ENCODE peak calls at places on chromosome 6, in eight cellular contexts. One of them, this sample, is unnamed. For H3K9me3, the result is how much of the 10 kb centered on the place peaks cover.

GRCh38 chr6:121619013-121619412 is 183.6 kb downstream of the GJA1 start:
- DNase-seq in effector memory CD4-positive, alpha-beta T cell: no peak
- DNase-seq in heart left ventricle: no peak
- DNase-seq in gastrocnemius medialis: no peak
- DNase-seq in HCT116: no peak
- DNase-seq in A549: no peak
- DNase-seq in IMR-90: no peak
- DNase-seq in tibial artery: no peak
- DNase-seq in this sample: no peak

GRCh38 chr6:43904311-43905123 is 134.5 kb downstream of the VEGFA start:
- DNase-seq in effector memory CD4-positive, alpha-beta T cell: no peak
- DNase-seq in heart left ventricle: no peak
- DNase-seq in gastrocnemius medialis: no peak
- DNase-seq in HCT116: no peak
- DNase-seq in A549: no peak
- DNase-seq in IMR-90: no peak
- DNase-seq in tibial artery: no peak
- DNase-seq in this sample: no peak

GRCh38 chr6:17600527-17601388 is 656 bp downstream of the FAM8A1 start:
- DNase-seq in effector memory CD4-positive, alpha-beta T cell: peak
- DNase-seq in heart left ventricle: peak
- DNase-seq in gastrocnemius medialis: peak
- DNase-seq in HCT116: no peak
- DNase-seq in A549: no peak
- DNase-seq in IMR-90: peak
- DNase-seq in tibial artery: peak
- DNase-seq in this sample: peak

GRCh38 chr6:50817638-50817950 is 1.1 kb upstream of the TFAP2B start:
- DNase-seq in effector memory CD4-positive, alpha-beta T cell: no peak
- DNase-seq in heart left ventricle: no peak
- DNase-seq in gastrocnemius medialis: no peak
- DNase-seq in HCT116: no peak
- DNase-seq in A549: no peak
- DNase-seq in IMR-90: no peak
- DNase-seq in tibial artery: no peak
- DNase-seq in this sample: no peak

GRCh38 chr6:111900731-111901130 is 27.5 kb upstream of the FYN start:
- DNase-seq in effector memory CD4-positive, alpha-beta T cell: no peak
- DNase-seq in heart left ventricle: no peak
- DNase-seq in gastrocnemius medialis: no peak
- DNase-seq in HCT116: no peak
- DNase-seq in A549: no peak
- DNase-seq in IMR-90: no peak
- DNase-seq in tibial artery: no peak
- DNase-seq in this sample: no peak

GRCh38 chr6:114735118-114735730 is 392.4 kb upstream of the HS3ST5 start:
- DNase-seq in effector memory CD4-positive, alpha-beta T cell: no peak
- DNase-seq in heart left ventricle: no peak
- DNase-seq in gastrocnemius medialis: no peak
- DNase-seq in HCT116: no peak
- DNase-seq in A549: no peak
- DNase-seq in IMR-90: no peak
- DNase-seq in tibial artery: no peak
- DNase-seq in this sample: no peak

GRCh38 chr6:33658982-33659689 is 38.0 kb downstream of the ITPR3 start:
- DNase-seq in effector memory CD4-positive, alpha-beta T cell: no peak
- DNase-seq in heart left ventricle: no peak
- DNase-seq in gastrocnemius medialis: no peak
- DNase-seq in HCT116: no peak
- DNase-seq in A549: no peak
- DNase-seq in IMR-90: no peak
- DNase-seq in tibial artery: no peak
- DNase-seq in this sample: no peak

GRCh38 chr6:484086-484728 is 92.7 kb downstream of the IRF4 start:
- DNase-seq in effector memory CD4-positive, alpha-beta T cell: no peak
- DNase-seq in heart left ventricle: no peak
- DNase-seq in gastrocnemius medialis: no peak
- DNase-seq in HCT116: no peak
- DNase-seq in A549: no peak
- DNase-seq in IMR-90: peak
- DNase-seq in tibial artery: no peak
- DNase-seq in this sample: no peak

GRCh38 chr6:148203281-148203925 is 139.2 kb upstream of the SASH1 start:
- DNase-seq in effector memory CD4-positive, alpha-beta T cell: no peak
- DNase-seq in heart left ventricle: no peak
- DNase-seq in gastrocnemius medialis: no peak
- DNase-seq in HCT116: no peak
- DNase-seq in A549: no peak
- DNase-seq in IMR-90: peak
- DNase-seq in tibial artery: no peak
- DNase-seq in this sample: no peak

GRCh38 chr6:108238321-108238720 is 22.5 kb downstream of the SNX3 start:
- DNase-seq in effector memory CD4-positive, alpha-beta T cell: no peak
- DNase-seq in heart left ventricle: no peak
- DNase-seq in gastrocnemius medialis: no peak
- DNase-seq in HCT116: no peak
- DNase-seq in A549: no peak
- DNase-seq in IMR-90: no peak
- DNase-seq in tibial artery: no peak
- DNase-seq in this sample: no peak

GRCh38 chr6:108242721-108243120 is 18.1 kb downstream of the SNX3 start:
- DNase-seq in effector memory CD4-positive, alpha-beta T cell: no peak
- DNase-seq in heart left ventricle: no peak
- DNase-seq in gastrocnemius medialis: no peak
- DNase-seq in HCT116: no peak
- DNase-seq in A549: no peak
- DNase-seq in IMR-90: no peak
- DNase-seq in tibial artery: no peak
- DNase-seq in this sample: no peak

GRCh38 chr6:108243836-108244235 is 17.0 kb downstream of the SNX3 start:
- DNase-seq in effector memory CD4-positive, alpha-beta T cell: no peak
- DNase-seq in heart left ventricle: no peak
- DNase-seq in gastrocnemius medialis: no peak
- DNase-seq in HCT116: no peak
- DNase-seq in A549: no peak
- DNase-seq in IMR-90: no peak
- DNase-seq in tibial artery: no peak
- DNase-seq in this sample: no peak

GRCh38 chr6:108236791-108237190 is 24.0 kb downstream of the SNX3 start:
- DNase-seq in effector memory CD4-positive, alpha-beta T cell: no peak
- DNase-seq in heart left ventricle: no peak
- DNase-seq in gastrocnemius medialis: no peak
- DNase-seq in HCT116: no peak
- DNase-seq in A549: no peak
- DNase-seq in IMR-90: no peak
- DNase-seq in tibial artery: no peak
- DNase-seq in this sample: no peak

GRCh38 chr6:108242259-108242658 is 18.6 kb downstream of the SNX3 start:
- DNase-seq in effector memory CD4-positive, alpha-beta T cell: no peak
- DNase-seq in heart left ventricle: no peak
- DNase-seq in gastrocnemius medialis: no peak
- DNase-seq in HCT116: no peak
- DNase-seq in A549: no peak
- DNase-seq in IMR-90: no peak
- DNase-seq in tibial artery: no peak
- DNase-seq in this sample: no peak
- H3K9me3 ChIP-seq in effector memory CD4-positive, alpha-beta T cell: under half
- H3K9me3 ChIP-seq in heart left ventricle: under half
- H3K9me3 ChIP-seq in gastrocnemius medialis: under half
- H3K9me3 ChIP-seq in HCT116: under half
- H3K9me3 ChIP-seq in A549: under half
- H3K9me3 ChIP-seq in IMR-90: under half
- H3K9me3 ChIP-seq in tibial artery: under half
- H3K9me3 ChIP-seq in this sample: under half

GRCh38 chr6:170085475-170086401 is 205.1 kb downstream of the DLL1 start:
- DNase-seq in effector memory CD4-positive, alpha-beta T cell: no peak
- DNase-seq in heart left ventricle: no peak
- DNase-seq in gastrocnemius medialis: no peak
- DNase-seq in HCT116: no peak
- DNase-seq in A549: no peak
- DNase-seq in IMR-90: no peak
- DNase-seq in tibial artery: peak
- DNase-seq in this sample: peak
- H3K9me3 ChIP-seq in effector memory CD4-positive, alpha-beta T cell: under half
- H3K9me3 ChIP-seq in heart left ventricle: under half
- H3K9me3 ChIP-seq in gastrocnemius medialis: under half
- H3K9me3 ChIP-seq in HCT116: under half
- H3K9me3 ChIP-seq in A549: under half
- H3K9me3 ChIP-seq in IMR-90: under half
- H3K9me3 ChIP-seq in tibial artery: under half
- H3K9me3 ChIP-seq in this sample: under half

DNA sequence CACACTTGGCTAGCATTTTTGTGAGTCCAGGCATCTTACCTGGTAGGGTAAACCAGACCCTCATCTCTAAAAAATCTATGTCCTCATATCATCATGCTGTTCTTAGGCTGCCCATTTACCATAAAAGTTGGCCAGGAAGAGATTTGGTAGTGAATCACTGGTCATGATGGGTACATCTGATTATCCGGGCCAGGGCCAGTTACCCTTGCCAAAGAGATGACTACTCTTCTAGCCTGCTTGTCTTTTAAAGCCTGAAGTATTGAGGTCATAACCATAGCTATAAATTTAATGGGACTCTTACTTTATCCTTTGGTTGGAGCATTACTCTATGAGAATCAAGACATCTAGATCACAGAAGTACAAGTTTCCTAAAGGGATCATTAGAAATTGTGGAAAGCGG is 276.8 kb downstream of the TENT5A start:
- DNase-seq in effector memory CD4-positive, alpha-beta T cell: no peak
- DNase-seq in heart left ventricle: no peak
- DNase-seq in gastrocnemius medialis: no peak
- DNase-seq in HCT116: no peak
- DNase-seq in A549: no peak
- DNase-seq in IMR-90: no peak
- DNase-seq in tibial artery: no peak
- DNase-seq in this sample: no peak
- H3K9me3 ChIP-seq in effector memory CD4-positive, alpha-beta T cell: under half
- H3K9me3 ChIP-seq in heart left ventricle: under half
- H3K9me3 ChIP-seq in gastrocnemius medialis: under half
- H3K9me3 ChIP-seq in HCT116: under half
- H3K9me3 ChIP-seq in A549: under half
- H3K9me3 ChIP-seq in IMR-90: under half
- H3K9me3 ChIP-seq in tibial artery: under half
- H3K9me3 ChIP-seq in this sample: under half

GRCh38 chr6:168527451-168528210 is 86.6 kb downstream of the SMOC2 start:
- DNase-seq in effector memory CD4-positive, alpha-beta T cell: no peak
- DNase-seq in heart left ventricle: no peak
- DNase-seq in gastrocnemius medialis: no peak
- DNase-seq in HCT116: no peak
- DNase-seq in A549: no peak
- DNase-seq in IMR-90: no peak
- DNase-seq in tibial artery: no peak
- DNase-seq in this sample: peak
- H3K9me3 ChIP-seq in effector memory CD4-positive, alpha-beta T cell: under half
- H3K9me3 ChIP-seq in heart left ventricle: under half
- H3K9me3 ChIP-seq in gastrocnemius medialis: under half
- H3K9me3 ChIP-seq in HCT116: under half
- H3K9me3 ChIP-seq in A549: under half
- H3K9me3 ChIP-seq in IMR-90: under half
- H3K9me3 ChIP-seq in tibial artery: under half
- H3K9me3 ChIP-seq in this sample: under half

GRCh38 chr6:146544783-146545182 is 1.1 kb downstream of the RAB32 start:
- DNase-seq in effector memory CD4-positive, alpha-beta T cell: no peak
- DNase-seq in heart left ventricle: no peak
- DNase-seq in gastrocnemius medialis: no peak
- DNase-seq in HCT116: no peak
- DNase-seq in A549: no peak
- DNase-seq in IMR-90: peak
- DNase-seq in tibial artery: no peak
- DNase-seq in this sample: no peak
- H3K9me3 ChIP-seq in effector memory CD4-positive, alpha-beta T cell: under half
- H3K9me3 ChIP-seq in heart left ventricle: under half
- H3K9me3 ChIP-seq in gastrocnemius medialis: under half
- H3K9me3 ChIP-seq in HCT116: under half
- H3K9me3 ChIP-seq in A549: under half
- H3K9me3 ChIP-seq in IMR-90: under half
- H3K9me3 ChIP-seq in tibial artery: under half
- H3K9me3 ChIP-seq in this sample: under half

DNA sequence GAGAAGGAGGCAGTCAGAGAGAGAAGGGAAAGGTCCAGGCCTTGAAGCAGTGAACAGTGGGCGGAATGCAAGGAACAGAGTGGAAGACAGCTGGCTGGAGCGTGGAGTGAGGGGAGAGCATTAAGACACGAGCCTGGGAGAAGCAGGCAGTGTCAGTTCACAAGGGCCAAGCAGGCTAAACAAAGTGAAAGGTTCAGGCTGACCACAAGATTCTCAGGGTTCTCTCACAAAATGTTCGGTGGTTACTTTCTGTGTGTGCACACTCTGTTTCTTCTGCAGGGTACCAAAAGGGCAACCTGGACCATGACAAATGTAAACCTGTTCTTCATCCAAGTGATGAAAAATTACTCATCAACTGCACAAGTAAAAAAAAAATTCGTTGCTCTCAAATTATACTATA is 56.0 kb upstream of the SEC63 start:
- DNase-seq in effector memory CD4-positive, alpha-beta T cell: no peak
- DNase-seq in heart left ventricle: no peak
- DNase-seq in gastrocnemius medialis: no peak
- DNase-seq in HCT116: no peak
- DNase-seq in A549: no peak
- DNase-seq in IMR-90: no peak
- DNase-seq in tibial artery: no peak
- DNase-seq in this sample: no peak
- H3K9me3 ChIP-seq in effector memory CD4-positive, alpha-beta T cell: under half
- H3K9me3 ChIP-seq in heart left ventricle: under half
- H3K9me3 ChIP-seq in gastrocnemius medialis: under half
- H3K9me3 ChIP-seq in HCT116: under half
- H3K9me3 ChIP-seq in A549: under half
- H3K9me3 ChIP-seq in IMR-90: under half
- H3K9me3 ChIP-seq in tibial artery: under half
- H3K9me3 ChIP-seq in this sample: under half

GRCh38 chr6:30283761-30284160 is 43.0 kb upstream of the TRIM39 start:
- DNase-seq in effector memory CD4-positive, alpha-beta T cell: no peak
- DNase-seq in heart left ventricle: no peak
- DNase-seq in gastrocnemius medialis: no peak
- DNase-seq in HCT116: no peak
- DNase-seq in A549: no peak
- DNase-seq in IMR-90: no peak
- DNase-seq in tibial artery: no peak
- DNase-seq in this sample: no peak
- H3K9me3 ChIP-seq in effector memory CD4-positive, alpha-beta T cell: half or more
- H3K9me3 ChIP-seq in heart left ventricle: half or more
- H3K9me3 ChIP-seq in gastrocnemius medialis: under half
- H3K9me3 ChIP-seq in HCT116: under half
- H3K9me3 ChIP-seq in A549: half or more
- H3K9me3 ChIP-seq in IMR-90: under half
- H3K9me3 ChIP-seq in tibial artery: under half
- H3K9me3 ChIP-seq in this sample: half or more